ENCODE peak calls at places on chromosomes 16 and 17, in ten cellular contexts. One of them, this sample, is unnamed.

GRCh38 chr17:46036491-46036890 is 37.4 kb downstream of the STH start:
- DNase-seq in brain microvascular endothelial cell: no peak
- DNase-seq in small intestine: no peak
- DNase-seq in neural progenitor cell: no peak
- DNase-seq in psoas muscle: no peak
- DNase-seq in neuronal stem cell: no peak
- DNase-seq in left ventricle myocardium inferior: no peak
- DNase-seq in A549: no peak
- DNase-seq in A673: no peak
- DNase-seq in upper lobe of right lung: no peak
- DNase-seq in this sample: no peak

GRCh38 chr16:30958164-30959083 is 870 bp downstream of the SETD1A start:
- DNase-seq in psoas muscle: peak
- DNase-seq in neural progenitor cell: peak
- DNase-seq in A549: peak
- DNase-seq in left ventricle myocardium inferior: peak
- DNase-seq in upper lobe of right lung: peak
- DNase-seq in brain microvascular endothelial cell: no peak
- DNase-seq in A673: no peak
- DNase-seq in small intestine: peak
- DNase-seq in neuronal stem cell: peak
- DNase-seq in this sample: no peak

GRCh38 chr17:921161-921560 is 58.4 kb downstream of the NXN start:
- DNase-seq in upper lobe of right lung: no peak
- DNase-seq in A549: no peak
- DNase-seq in neuronal stem cell: no peak
- DNase-seq in neural progenitor cell: no peak
- DNase-seq in brain microvascular endothelial cell: no peak
- DNase-seq in A673: no peak
- DNase-seq in left ventricle myocardium inferior: no peak
- DNase-seq in small intestine: no peak
- DNase-seq in psoas muscle: no peak
- DNase-seq in this sample: no peak

GRCh38 chr16:46745594-46745993 is 2.5 kb downstream of the MYLK3 start:
- DNase-seq in left ventricle myocardium inferior: no peak
- DNase-seq in brain microvascular endothelial cell: no peak
- DNase-seq in A549: no peak
- DNase-seq in A673: no peak
- DNase-seq in neuronal stem cell: no peak
- DNase-seq in neural progenitor cell: no peak
- DNase-seq in small intestine: no peak
- DNase-seq in upper lobe of right lung: peak
- DNase-seq in psoas muscle: no peak
- DNase-seq in this sample: no peak

GRCh38 chr17:43782903-43783462 is 2.7 kb downstream of the CFAP97D1 start:
- DNase-seq in brain microvascular endothelial cell: no peak
- DNase-seq in neuronal stem cell: no peak
- DNase-seq in A673: no peak
- DNase-seq in neural progenitor cell: no peak
- DNase-seq in left ventricle myocardium inferior: no peak
- DNase-seq in upper lobe of right lung: no peak
- DNase-seq in small intestine: no peak
- DNase-seq in A549: no peak
- DNase-seq in psoas muscle: no peak
- DNase-seq in this sample: no peak

GRCh38 chr16:3153077-3153368 is 18.2 kb downstream of the ZNF213 start:
- DNase-seq in upper lobe of right lung: no peak
- DNase-seq in neural progenitor cell: no peak
- DNase-seq in A549: no peak
- DNase-seq in psoas muscle: no peak
- DNase-seq in neuronal stem cell: no peak
- DNase-seq in brain microvascular endothelial cell: no peak
- DNase-seq in left ventricle myocardium inferior: no peak
- DNase-seq in A673: no peak
- DNase-seq in small intestine: no peak
- DNase-seq in this sample: no peak

GRCh38 chr16:67884-68789 is 4.3 kb downstream of the RHBDF1 start:
- DNase-seq in left ventricle myocardium inferior: peak
- DNase-seq in brain microvascular endothelial cell: no peak
- DNase-seq in A673: no peak
- DNase-seq in upper lobe of right lung: no peak
- DNase-seq in neural progenitor cell: no peak
- DNase-seq in neuronal stem cell: no peak
- DNase-seq in A549: no peak
- DNase-seq in small intestine: no peak
- DNase-seq in psoas muscle: peak
- DNase-seq in this sample: no peak

GRCh38 chr16:86510465-86511261 is at the start of gene FOXF1:
- DNase-seq in upper lobe of right lung: no peak
- DNase-seq in A549: peak
- DNase-seq in neuronal stem cell: peak
- DNase-seq in small intestine: no peak
- DNase-seq in left ventricle myocardium inferior: no peak
- DNase-seq in neural progenitor cell: peak
- DNase-seq in A673: peak
- DNase-seq in psoas muscle: no peak
- DNase-seq in brain microvascular endothelial cell: no peak
- DNase-seq in this sample: no peak

GRCh38 chr16:54080524-54081008 is 206.0 kb downstream of the IRX3 start:
- DNase-seq in left ventricle myocardium inferior: no peak
- DNase-seq in neuronal stem cell: no peak
- DNase-seq in A673: no peak
- DNase-seq in upper lobe of right lung: no peak
- DNase-seq in A549: peak
- DNase-seq in brain microvascular endothelial cell: peak
- DNase-seq in neural progenitor cell: no peak
- DNase-seq in small intestine: no peak
- DNase-seq in psoas muscle: no peak
- DNase-seq in this sample: no peak

GRCh38 chr17:42198897-42199296 is 4.6 kb upstream of the GHDC start:
- DNase-seq in psoas muscle: no peak
- DNase-seq in A673: no peak
- DNase-seq in small intestine: no peak
- DNase-seq in neural progenitor cell: no peak
- DNase-seq in left ventricle myocardium inferior: no peak
- DNase-seq in neuronal stem cell: no peak
- DNase-seq in A549: no peak
- DNase-seq in upper lobe of right lung: no peak
- DNase-seq in brain microvascular endothelial cell: no peak
- DNase-seq in this sample: no peak

GRCh38 chr16:17037499-17037898 is 433.3 kb downstream of the XYLT1 start:
- DNase-seq in A549: no peak
- DNase-seq in psoas muscle: no peak
- DNase-seq in brain microvascular endothelial cell: no peak
- DNase-seq in left ventricle myocardium inferior: no peak
- DNase-seq in neural progenitor cell: no peak
- DNase-seq in A673: no peak
- DNase-seq in small intestine: no peak
- DNase-seq in neuronal stem cell: no peak
- DNase-seq in upper lobe of right lung: no peak
- DNase-seq in this sample: no peak

GRCh38 chr16:78237856-78238255 is 138.4 kb downstream of the WWOX start:
- DNase-seq in upper lobe of right lung: no peak
- DNase-seq in neuronal stem cell: no peak
- DNase-seq in A549: no peak
- DNase-seq in small intestine: no peak
- DNase-seq in neural progenitor cell: no peak
- DNase-seq in left ventricle myocardium inferior: no peak
- DNase-seq in brain microvascular endothelial cell: no peak
- DNase-seq in A673: no peak
- DNase-seq in psoas muscle: no peak
- DNase-seq in this sample: no peak

GRCh38 chr16:78230832-78231231 is 131.4 kb downstream of the WWOX start:
- DNase-seq in upper lobe of right lung: no peak
- DNase-seq in brain microvascular endothelial cell: no peak
- DNase-seq in left ventricle myocardium inferior: no peak
- DNase-seq in small intestine: peak
- DNase-seq in neural progenitor cell: no peak
- DNase-seq in A549: peak
- DNase-seq in psoas muscle: no peak
- DNase-seq in A673: peak
- DNase-seq in neuronal stem cell: no peak
- DNase-seq in this sample: no peak

GRCh38 chr16:78235876-78236275 is 136.4 kb downstream of the WWOX start:
- DNase-seq in neural progenitor cell: no peak
- DNase-seq in A549: no peak
- DNase-seq in A673: no peak
- DNase-seq in small intestine: no peak
- DNase-seq in brain microvascular endothelial cell: no peak
- DNase-seq in psoas muscle: no peak
- DNase-seq in upper lobe of right lung: no peak
- DNase-seq in neuronal stem cell: no peak
- DNase-seq in left ventricle myocardium inferior: no peak
- DNase-seq in this sample: no peak

GRCh38 chr16:78237346-78237745 is 137.9 kb downstream of the WWOX start:
- DNase-seq in A549: no peak
- DNase-seq in A673: no peak
- DNase-seq in small intestine: no peak
- DNase-seq in brain microvascular endothelial cell: no peak
- DNase-seq in left ventricle myocardium inferior: peak
- DNase-seq in psoas muscle: no peak
- DNase-seq in upper lobe of right lung: no peak
- DNase-seq in neural progenitor cell: no peak
- DNase-seq in neuronal stem cell: no peak
- DNase-seq in this sample: no peak

GRCh38 chr16:78235168-78235800 is 135.8 kb downstream of the WWOX start:
- DNase-seq in A549: peak
- DNase-seq in neuronal stem cell: peak
- DNase-seq in upper lobe of right lung: peak
- DNase-seq in left ventricle myocardium inferior: peak
- DNase-seq in A673: peak
- DNase-seq in small intestine: peak
- DNase-seq in brain microvascular endothelial cell: peak
- DNase-seq in neural progenitor cell: peak
- DNase-seq in psoas muscle: peak
- DNase-seq in this sample: peak
- H3K27ac ChIP-seq in A549: no peak
- H3K27ac ChIP-seq in neuronal stem cell: no peak
- H3K27ac ChIP-seq in upper lobe of right lung: no peak
- H3K27ac ChIP-seq in left ventricle myocardium inferior: no peak
- H3K27ac ChIP-seq in A673: no peak
- H3K27ac ChIP-seq in small intestine: no peak
- H3K27ac ChIP-seq in brain microvascular endothelial cell: no peak
- H3K27ac ChIP-seq in neural progenitor cell: no peak
- H3K27ac ChIP-seq in psoas muscle: no peak
- H3K27ac ChIP-seq in this sample: no peak

GRCh38 chr17:55659661-55660060 is 63.0 kb downstream of the TMEM100 start:
- DNase-seq in brain microvascular endothelial cell: no peak
- DNase-seq in small intestine: no peak
- DNase-seq in A673: no peak
- DNase-seq in neural progenitor cell: no peak
- DNase-seq in psoas muscle: no peak
- DNase-seq in A549: no peak
- DNase-seq in neuronal stem cell: no peak
- DNase-seq in left ventricle myocardium inferior: no peak
- DNase-seq in upper lobe of right lung: no peak
- DNase-seq in this sample: no peak
- H3K4me3 ChIP-seq in brain microvascular endothelial cell: no peak
- H3K4me3 ChIP-seq in small intestine: no peak
- H3K4me3 ChIP-seq in A673: peak
- H3K4me3 ChIP-seq in neural progenitor cell: no peak
- H3K4me3 ChIP-seq in psoas muscle: no peak
- H3K4me3 ChIP-seq in A549: no peak
- H3K4me3 ChIP-seq in neuronal stem cell: no peak
- H3K4me3 ChIP-seq in left ventricle myocardium inferior: no peak
- H3K4me3 ChIP-seq in upper lobe of right lung: no peak
- H3K4me3 ChIP-seq in this sample: no peak

GRCh38 chr17:82325286-82326180 is 8.0 kb downstream of the SECTM1 start:
- DNase-seq in small intestine: no peak
- DNase-seq in neural progenitor cell: no peak
- DNase-seq in upper lobe of right lung: peak
- DNase-seq in psoas muscle: no peak
- DNase-seq in left ventricle myocardium inferior: no peak
- DNase-seq in A549: no peak
- DNase-seq in neuronal stem cell: no peak
- DNase-seq in brain microvascular endothelial cell: no peak
- DNase-seq in A673: no peak
- DNase-seq in this sample: no peak

GRCh38 chr17:82324566-82325285 is 7.3 kb upstream of the CD7 start:
- DNase-seq in neural progenitor cell: no peak
- DNase-seq in psoas muscle: no peak
- DNase-seq in brain microvascular endothelial cell: no peak
- DNase-seq in upper lobe of right lung: peak
- DNase-seq in A549: no peak
- DNase-seq in A673: no peak
- DNase-seq in left ventricle myocardium inferior: no peak
- DNase-seq in neuronal stem cell: no peak
- DNase-seq in small intestine: peak
- DNase-seq in this sample: no peak

GRCh38 chr17:82321947-82322466 is 4.6 kb upstream of the CD7 start:
- DNase-seq in A673: no peak
- DNase-seq in neural progenitor cell: no peak
- DNase-seq in brain microvascular endothelial cell: no peak
- DNase-seq in left ventricle myocardium inferior: no peak
- DNase-seq in neuronal stem cell: no peak
- DNase-seq in psoas muscle: no peak
- DNase-seq in small intestine: no peak
- DNase-seq in upper lobe of right lung: peak
- DNase-seq in A549: no peak
- DNase-seq in this sample: no peak

GRCh38 chr17:82322526-82323453 is 5.4 kb upstream of the CD7 start:
- DNase-seq in brain microvascular endothelial cell: no peak
- DNase-seq in upper lobe of right lung: peak
- DNase-seq in neuronal stem cell: no peak
- DNase-seq in psoas muscle: no peak
- DNase-seq in small intestine: no peak
- DNase-seq in left ventricle myocardium inferior: no peak
- DNase-seq in neural progenitor cell: no peak
- DNase-seq in A549: no peak
- DNase-seq in A673: no peak
- DNase-seq in this sample: no peak

GRCh38 chr17:82323514-82324234 is 6.3 kb upstream of the CD7 start:
- DNase-seq in brain microvascular endothelial cell: no peak
- DNase-seq in upper lobe of right lung: peak
- DNase-seq in small intestine: no peak
- DNase-seq in neuronal stem cell: no peak
- DNase-seq in left ventricle myocardium inferior: no peak
- DNase-seq in neural progenitor cell: no peak
- DNase-seq in psoas muscle: no peak
- DNase-seq in A673: no peak
- DNase-seq in A549: no peak
- DNase-seq in this sample: no peak
- H3K27ac ChIP-seq in brain microvascular endothelial cell: no peak
- H3K27ac ChIP-seq in upper lobe of right lung: no peak
- H3K27ac ChIP-seq in small intestine: no peak
- H3K27ac ChIP-seq in neuronal stem cell: no peak
- H3K27ac ChIP-seq in left ventricle myocardium inferior: no peak
- H3K27ac ChIP-seq in neural progenitor cell: no peak
- H3K27ac ChIP-seq in psoas muscle: no peak
- H3K27ac ChIP-seq in A673: no peak
- H3K27ac ChIP-seq in A549: no peak
- H3K27ac ChIP-seq in this sample: no peak

DNA sequence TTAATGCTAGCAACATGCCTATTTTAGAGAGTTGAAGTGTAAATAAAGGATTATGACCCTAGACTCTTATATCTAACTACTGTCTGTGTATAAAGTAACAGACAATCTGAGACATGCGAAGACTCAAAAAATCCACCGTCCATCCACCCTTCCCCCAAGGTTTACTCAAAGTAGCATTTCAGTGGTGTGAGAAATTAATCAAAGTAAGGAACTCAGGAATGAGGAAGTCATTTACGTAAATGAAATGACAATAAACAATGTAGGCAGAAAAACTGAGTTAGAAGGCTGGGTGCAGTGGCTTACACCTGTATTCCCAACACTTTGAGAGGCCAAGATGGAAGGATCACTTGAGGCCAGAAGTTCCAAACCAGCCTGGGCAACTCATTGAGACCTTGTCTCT is 19.8 kb upstream of the NTN1 start:
- DNase-seq in psoas muscle: no peak
- DNase-seq in upper lobe of right lung: no peak
- DNase-seq in A673: no peak
- DNase-seq in A549: no peak
- DNase-seq in small intestine: no peak
- DNase-seq in brain microvascular endothelial cell: no peak
- DNase-seq in neural progenitor cell: no peak
- DNase-seq in left ventricle myocardium inferior: no peak
- DNase-seq in neuronal stem cell: no peak
- DNase-seq in this sample: no peak
- H3K4me3 ChIP-seq in psoas muscle: no peak
- H3K4me3 ChIP-seq in upper lobe of right lung: no peak
- H3K4me3 ChIP-seq in A673: no peak
- H3K4me3 ChIP-seq in A549: no peak
- H3K4me3 ChIP-seq in small intestine: no peak
- H3K4me3 ChIP-seq in brain microvascular endothelial cell: no peak
- H3K4me3 ChIP-seq in neural progenitor cell: no peak
- H3K4me3 ChIP-seq in left ventricle myocardium inferior: no peak
- H3K4me3 ChIP-seq in neuronal stem cell: no peak
- H3K4me3 ChIP-seq in this sample: no peak